ENCODE peak calls at places on chromosome 2, in seven cellular contexts. D, T, X, F, B, L and Z are unnamed samples.

GRCh38 chr2:138536302-138536701 is 34.7 kb downstream of the SPOPL start:
- DNase-seq in B (no peak), X (peak), D (peak), F (no peak), T (no peak), L (no peak), Z (no peak)

GRCh38 chr2:198441246-198441645 is 636.9 kb downstream of the PLCL1 start:
- DNase-seq in F (no peak), L (no peak), T (no peak), B (no peak), D (peak), X (no peak), Z (no peak)

GRCh38 chr2:239006886-239007285 is 159.0 kb downstream of the TWIST2 start:
- DNase-seq in B (no peak), T (no peak), L (no peak), F (no peak), D (peak), X (no peak), Z (no peak)

GRCh38 chr2:133734699-133735098 is 166.4 kb upstream of the NCKAP5 start:
- DNase-seq in T (no peak), X (peak), B (no peak), F (no peak), D (no peak), L (no peak), Z (no peak)

GRCh38 chr2:216735086-216735485 is 39.7 kb upstream of the IGFBP5 start:
- DNase-seq in B (no peak), T (no peak), X (peak), F (no peak), D (peak), L (no peak), Z (no peak)

GRCh38 chr2:138948070-138948539 is 167.9 kb upstream of the NXPH2 start:
- DNase-seq in F (peak), T (no peak), D (peak), L (no peak), X (peak), B (no peak), Z (peak)

GRCh38 chr2:160666019-160666676 is 172.5 kb upstream of the RBMS1 start:
- DNase-seq in D (peak), X (peak), B (no peak), F (peak), L (no peak), T (no peak), Z (no peak)

GRCh38 chr2:45394842-45395241 is 216.2 kb downstream of the SRBD1 start:
- DNase-seq in F (no peak), L (no peak), X (no peak), T (no peak), D (no peak), B (no peak), Z (no peak)

GRCh38 chr2:96665083-96665569 is 22.6 kb downstream of the FER1L5 start:
- DNase-seq in B (no peak), L (no peak), D (peak), F (no peak), X (peak), T (no peak), Z (peak)

GRCh38 chr2:188367164-188367563 is 75.5 kb downstream of the GULP1 start:
- DNase-seq in T (peak), F (no peak), D (no peak), B (no peak), X (no peak), L (no peak), Z (no peak)

GRCh38 chr2:150129921-150130320 is 357.5 kb downstream of the RND3 start:
- DNase-seq in T (no peak), B (no peak), D (no peak), L (no peak), X (no peak), F (no peak), Z (no peak)

GRCh38 chr2:64586883-64587481 is 62.9 kb downstream of the AFTPH start:
- DNase-seq in X (peak), D (peak), B (no peak), T (no peak), F (peak), L (no peak), Z (no peak)

GRCh38 chr2:56184500-56184996 is 758 bp downstream of the CCDC85A start:
- DNase-seq in B (no peak), F (no peak), D (peak), X (no peak), L (no peak), T (peak), Z (no peak)

GRCh38 chr2:177165103-177165583 is 47.5 kb upstream of the HNRNPA3 start:
- DNase-seq in L (no peak), F (peak), B (no peak), D (peak), X (peak), T (no peak), Z (no peak)

GRCh38 chr2:16862474-16862873 is 196.8 kb upstream of the CYRIA start:
- DNase-seq in L (no peak), F (no peak), B (no peak), T (no peak), X (no peak), D (no peak), Z (no peak)

GRCh38 chr2:149991576-149991975 is 404.0 kb upstream of the MMADHC start:
- DNase-seq in D (peak), X (peak), B (no peak), F (no peak), T (no peak), L (no peak), Z (no peak)

GRCh38 chr2:37851428-37851827 is 73.7 kb upstream of the RMDN2 start:
- DNase-seq in D (no peak), B (no peak), F (no peak), X (no peak), L (no peak), T (no peak), Z (no peak)

GRCh38 chr2:170106441-170106840 is 71.5 kb upstream of the MYO3B start:
- DNase-seq in D (no peak), X (no peak), L (no peak), B (no peak), T (no peak), F (no peak), Z (no peak)

GRCh38 chr2:20483496-20483895 is 36.6 kb downstream of the RHOB start:
- DNase-seq in X (no peak), L (no peak), T (no peak), F (peak), D (no peak), B (no peak), Z (no peak)

GRCh38 chr2:222105046-222105445 is 193.8 kb downstream of the PAX3 start:
- DNase-seq in L (no peak), T (no peak), F (no peak), X (no peak), B (no peak), D (no peak), Z (no peak)

GRCh38 chr2:160890667-160891352 is 269.4 kb upstream of the TANK start:
- DNase-seq in F (no peak), D (no peak), X (no peak), B (no peak), T (no peak), L (no peak), Z (no peak)

GRCh38 chr2:9655441-9656269 is 24.9 kb upstream of the YWHAQ start:
- DNase-seq in T (no peak), B (peak), F (no peak), L (peak), D (peak), X (peak), Z (no peak)

GRCh38 chr2:128178650-128179460 is 87.9 kb downstream of the UGGT1 start:
- DNase-seq in F (peak), T (no peak), L (peak), D (peak), X (peak), B (peak), Z (peak)

GRCh38 chr2:74415762-74416395 is 5.5 kb downstream of the C2orf81 start:
- DNase-seq in T (no peak), B (no peak), F (no peak), X (no peak), L (no peak), D (peak), Z (no peak)

GRCh38 chr2:53202063-53202462 is 565.5 kb upstream of the CHAC2 start:
- DNase-seq in F (peak), T (peak), X (peak), B (no peak), L (no peak), D (peak), Z (no peak)

GRCh38 chr2:220682616-220683015 is 889.5 kb downstream of the EPHA4 start:
- DNase-seq in T (no peak), D (peak), B (no peak), F (no peak), X (peak), L (no peak), Z (no peak)

GRCh38 chr2:208000701-208001395 is 24.5 kb downstream of the PLEKHM3 start:
- DNase-seq in L (no peak), T (no peak), D (peak), X (peak), B (no peak), F (no peak), Z (no peak)